ENCODE peak calls at places on chromosomes 6 and 20, in five cellular contexts. D is lung; Q is effector memory CD4-positive, alpha-beta T cell; T is neuronal stem cell; H is breast epithelium. F is an unnamed sample. For H3K4me1, the result is how much of the 10 kb centered on the place peaks cover.

GRCh38 chr6:89610149-89610642 is 28.4 kb downstream of the LYRM2 start:
- DNase-seq in D (peak), Q (peak), T (peak), H (peak), F (peak)

GRCh38 chr6:116057766-116058165 is 2.9 kb downstream of the FRK start:
- DNase-seq in D (no peak), Q (no peak), T (no peak), H (no peak), F (no peak)

GRCh38 chr6:141169419-141169818 is 963.3 kb upstream of the GJE1 start:
- DNase-seq in D (no peak), Q (no peak), T (no peak), H (no peak), F (no peak)

GRCh38 chr6:119672725-119673124 is 323.2 kb upstream of the MAN1A1 start:
- DNase-seq in D (no peak), Q (no peak), T (peak), H (no peak), F (no peak)

GRCh38 chr20:50726955-50727791 is 4.2 kb upstream of the PARD6B start:
- DNase-seq in D (no peak), Q (no peak), T (no peak), H (no peak), F (no peak)

GRCh38 chr6:126341126-126341525 is 1.2 kb downstream of the CENPW start:
- DNase-seq in D (no peak), Q (no peak), T (no peak), H (no peak), F (peak)

GRCh38 chr20:56778765-56779195 is 149.7 kb downstream of the TFAP2C start:
- DNase-seq in D (no peak), Q (no peak), T (no peak), H (no peak), F (no peak)

GRCh38 chr6:20458051-20458894 is 56.6 kb downstream of the E2F3 start:
- DNase-seq in D (no peak), Q (no peak), T (no peak), H (no peak), F (no peak)

GRCh38 chr6:32668226-32668747 is 1.8 kb upstream of the HLA-DQB1 start:
- DNase-seq in D (peak), Q (peak), T (no peak), H (peak), F (peak)

GRCh38 chr20:9100721-9101120 is 31.8 kb downstream of the PLCB4 start:
- DNase-seq in D (no peak), Q (no peak), T (no peak), H (no peak), F (no peak)

GRCh38 chr6:75834447-75834846 is 85.4 kb downstream of the MYO6 start:
- DNase-seq in D (no peak), Q (no peak), T (no peak), H (no peak), F (no peak)

GRCh38 chr6:16639689-16640480 is 121.4 kb downstream of the ATXN1 start:
- DNase-seq in D (no peak), Q (no peak), T (no peak), H (no peak), F (no peak)

GRCh38 chr6:89385846-89386245 is 26.2 kb downstream of the RRAGD start:
- DNase-seq in D (no peak), Q (no peak), T (no peak), H (no peak), F (peak)

GRCh38 chr6:3398755-3399671 is 57.8 kb downstream of the SLC22A23 start:
- DNase-seq in D (no peak), Q (no peak), T (no peak), H (no peak), F (no peak)

GRCh38 chr6:20851795-20852194 is 317.5 kb downstream of the CDKAL1 start:
- DNase-seq in D (no peak), Q (no peak), T (no peak), H (no peak), F (no peak)

GRCh38 chr6:46549155-46549554 is 57.9 kb upstream of the RCAN2 start:
- DNase-seq in D (no peak), Q (no peak), T (no peak), H (no peak), F (no peak)

GRCh38 chr20:46520976-46521579 is 7.7 kb upstream of the ZNF334 start:
- DNase-seq in D (peak), Q (no peak), T (peak), H (peak), F (peak)

GRCh38 chr20:14415492-14415891 is 78.1 kb upstream of the FLRT3 start:
- DNase-seq in D (no peak), Q (no peak), T (no peak), H (no peak), F (no peak)

GRCh38 chr20:44914924-44915323 is 5.1 kb downstream of the PABPC1L start:
- DNase-seq in D (no peak), Q (no peak), T (no peak), H (no peak), F (no peak)

GRCh38 chr6:6694368-6694780 is 105.9 kb downstream of the LY86 start:
- DNase-seq in D (no peak), Q (no peak), T (no peak), H (no peak), F (no peak)

GRCh38 chr6:140193269-140193668 is 818.8 kb upstream of the CITED2 start:
- DNase-seq in D (no peak), Q (no peak), T (peak), H (no peak), F (peak)

GRCh38 chr6:111207141-111207858 is 120.0 kb downstream of the SLC16A10 start:
- DNase-seq in D (no peak), Q (no peak), T (no peak), H (no peak), F (no peak)

DNA sequence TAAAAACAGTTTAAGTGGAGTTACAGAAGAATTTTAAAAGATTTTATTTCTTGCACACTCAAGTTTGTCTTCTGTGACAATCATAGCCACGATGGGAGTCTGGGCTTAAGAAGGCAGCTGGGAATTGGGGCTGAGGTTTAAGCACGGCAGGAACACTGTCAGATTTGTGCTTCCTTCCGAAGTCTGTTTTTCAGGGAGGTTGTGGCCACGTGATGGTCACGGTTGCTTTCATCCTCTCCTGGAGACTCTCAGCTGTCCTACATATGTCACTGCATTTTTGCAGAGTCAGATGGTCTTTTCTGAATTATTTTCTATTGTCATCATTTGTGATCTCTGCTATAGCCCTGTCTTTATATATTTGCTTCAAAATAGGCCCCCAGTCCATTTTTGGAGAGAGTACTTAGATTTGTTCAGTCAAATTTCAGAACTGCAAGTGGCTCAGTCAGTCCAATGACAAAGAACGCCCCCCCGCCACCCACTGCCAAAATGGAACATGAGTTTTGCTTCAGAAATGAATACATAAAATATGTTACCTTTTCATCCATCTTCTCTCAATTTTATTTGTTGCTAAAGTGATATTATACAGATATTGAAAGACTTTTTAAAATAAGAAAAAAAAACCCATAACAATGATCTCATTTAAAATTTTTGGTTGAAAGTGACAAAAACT is 111.8 kb upstream of the ZFP64 start:
- DNase-seq in D (no peak), Q (no peak), T (no peak), H (no peak), F (no peak)
- H3K4me1 ChIP-seq in D (under half), Q (under half), T (under half), H (under half), F (under half)

GRCh38 chr6:138535728-138536454 is 36.6 kb upstream of the NHSL1 start:
- DNase-seq in D (no peak), Q (no peak), T (no peak), H (no peak), F (no peak)
- H3K4me1 ChIP-seq in D (under half), Q (under half), T (under half), H (under half), F (under half)

GRCh38 chr6:15374119-15374518 is 128.2 kb downstream of the JARID2 start:
- DNase-seq in D (no peak), Q (no peak), T (no peak), H (no peak), F (no peak)
- H3K4me1 ChIP-seq in D (under half), Q (under half), T (under half), H (under half), F (under half)

GRCh38 chr6:56223995-56224394 is 23.4 kb downstream of the COL21A1 start:
- DNase-seq in D (no peak), Q (no peak), T (no peak), H (no peak), F (no peak)

GRCh38 chr6:56214304-56215101 is 32.9 kb downstream of the COL21A1 start:
- DNase-seq in D (no peak), Q (no peak), T (no peak), H (no peak), F (no peak)

GRCh38 chr6:56222509-56222908 is 24.9 kb downstream of the COL21A1 start:
- DNase-seq in D (no peak), Q (no peak), T (no peak), H (no peak), F (no peak)

GRCh38 chr6:56220078-56220477 is 27.3 kb downstream of the COL21A1 start:
- DNase-seq in D (no peak), Q (no peak), T (no peak), H (no peak), F (no peak)
- H3K4me1 ChIP-seq in D (under half), Q (under half), T (under half), H (under half), F (under half)

DNA sequence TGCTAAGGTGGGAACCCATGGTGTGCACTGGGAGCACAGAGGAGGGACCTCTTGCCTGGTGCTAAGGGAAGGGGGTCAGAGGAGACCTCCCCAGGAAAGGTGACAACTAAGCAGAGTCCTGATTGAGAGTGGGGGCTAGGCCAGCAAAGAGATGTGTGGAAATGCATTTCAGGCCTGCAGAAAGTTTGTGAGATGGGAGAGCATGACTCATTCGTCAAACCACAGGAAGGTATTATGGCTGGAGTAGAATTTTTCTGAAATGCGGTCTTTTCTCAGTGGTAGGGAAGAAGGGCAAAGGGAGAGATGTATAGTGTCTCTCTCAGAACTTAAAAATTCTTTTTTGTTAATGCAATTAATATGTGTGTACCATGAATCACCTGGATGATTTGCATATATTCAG is 23.6 kb upstream of the EDN1 start:
- DNase-seq in D (no peak), Q (no peak), T (no peak), H (no peak), F (no peak)
- H3K4me1 ChIP-seq in D (under half), Q (under half), T (under half), H (under half), F (under half)

F was measured in OCI-LY7.